ENCODE peak calls at places on chromosome 5, in nine cellular contexts. A is K562, V is cardiac fibroblast, N is amniotic stem cell, X is progenitor cell of endocrine pancreas, P is omental fat pad, G is ovary, S is dermis microvascular lymphatic vessel endothelial cell, M is D721Med. R is an unnamed sample.

GRCh38 chr5:149037819-149038218 is 25.0 kb downstream of the SH3TC2 start:
- DNase-seq in V (no peak), P (no peak), A (no peak), X (no peak), S (no peak), G (no peak), N (no peak), M (no peak), R (no peak)

GRCh38 chr5:68499952-68500351 is 284.4 kb downstream of the PIK3R1 start:
- DNase-seq in P (no peak), M (no peak), X (no peak), G (no peak), S (no peak), N (peak; percentile 72), V (peak; percentile 64), A (no peak), R (no peak)

GRCh38 chr5:148949871-148950863 is 112.7 kb downstream of the SH3TC2 start:
- DNase-seq in S (no peak), X (no peak), P (no peak), M (no peak), N (no peak), A (no peak), G (no peak), V (no peak), R (no peak)

GRCh38 chr5:10307206-10308148 is at the start of gene CMBL:
- DNase-seq in M (peak; percentile 63), X (peak; percentile 27), G (peak; percentile 58), N (no peak), P (no peak), A (peak; percentile 91), V (peak; percentile 62), S (no peak), R (peak; percentile 46)

GRCh38 chr5:153099328-153099727 is 391.1 kb upstream of the GRIA1 start:
- DNase-seq in V (no peak), N (no peak), X (no peak), S (no peak), P (no peak), M (no peak), A (no peak), G (no peak), R (no peak)

GRCh38 chr5:75611324-75612210 is at the start of gene ANKDD1B:
- DNase-seq in V (peak; percentile 57), P (no peak), G (peak; percentile 17), M (no peak), A (no peak), S (no peak), X (peak; percentile 30), N (no peak), R (no peak)

GRCh38 chr5:170427672-170428236 is 38.6 kb upstream of the KCNMB1 start:
- DNase-seq in A (no peak), G (no peak), V (peak; percentile 17), P (no peak), N (no peak), M (no peak), S (peak; percentile 14), X (no peak), R (no peak)

GRCh38 chr5:130335116-130335515 is 430.9 kb downstream of the CHSY3 start:
- DNase-seq in A (no peak), N (peak; percentile 10), G (no peak), X (no peak), M (no peak), S (no peak), V (peak; percentile 55), P (no peak), R (no peak)

R was measured in HCT116.